ENCODE peak calls at places on chromosome 1, in four cellular contexts. L, D, A and S are unnamed samples.

GRCh38 chr1:56339786-56340465 is 239.4 kb downstream of the PLPP3 start:
- DNase-seq in A (no peak), L (no peak), D (no peak), S (no peak)

GRCh38 chr1:59125711-59126320 is 171.1 kb upstream of the FGGY start:
- DNase-seq in D (no peak), A (no peak), L (no peak), S (no peak)

GRCh38 chr1:24526940-24527542 is 24.4 kb downstream of the RCAN3 start:
- DNase-seq in D (no peak), A (peak), L (no peak), S (peak)

GRCh38 chr1:248174521-248174920 is at the start of gene OR2M2:
- DNase-seq in L (no peak), D (no peak), A (no peak), S (no peak)

GRCh38 chr1:117268926-117269378 is 58.2 kb upstream of the VTCN1 start:
- DNase-seq in L (no peak), D (no peak), A (no peak), S (no peak)

GRCh38 chr1:39089811-39090519 is 63.8 kb downstream of the NDUFS5 start:
- DNase-seq in D (no peak), A (no peak), L (no peak), S (no peak)

GRCh38 chr1:24972257-24973242 is 42.5 kb upstream of the RUNX3 start:
- DNase-seq in L (no peak), D (no peak), A (no peak), S (no peak)

GRCh38 chr1:154614887-154615286 is 6.9 kb upstream of the ADAR start:
- DNase-seq in A (no peak), D (no peak), L (no peak), S (no peak)

GRCh38 chr1:53729536-53730485 is 9.2 kb downstream of the GLIS1 start:
- DNase-seq in A (no peak), D (no peak), L (no peak), S (no peak)

GRCh38 chr1:229268505-229268904 is 2.4 kb upstream of the RAB4A start:
- DNase-seq in A (no peak), L (no peak), D (no peak), S (no peak)

GRCh38 chr1:16151200-16151708 is 4.6 kb downstream of the EPHA2 start:
- DNase-seq in A (peak), D (no peak), L (no peak), S (no peak)

DNA sequence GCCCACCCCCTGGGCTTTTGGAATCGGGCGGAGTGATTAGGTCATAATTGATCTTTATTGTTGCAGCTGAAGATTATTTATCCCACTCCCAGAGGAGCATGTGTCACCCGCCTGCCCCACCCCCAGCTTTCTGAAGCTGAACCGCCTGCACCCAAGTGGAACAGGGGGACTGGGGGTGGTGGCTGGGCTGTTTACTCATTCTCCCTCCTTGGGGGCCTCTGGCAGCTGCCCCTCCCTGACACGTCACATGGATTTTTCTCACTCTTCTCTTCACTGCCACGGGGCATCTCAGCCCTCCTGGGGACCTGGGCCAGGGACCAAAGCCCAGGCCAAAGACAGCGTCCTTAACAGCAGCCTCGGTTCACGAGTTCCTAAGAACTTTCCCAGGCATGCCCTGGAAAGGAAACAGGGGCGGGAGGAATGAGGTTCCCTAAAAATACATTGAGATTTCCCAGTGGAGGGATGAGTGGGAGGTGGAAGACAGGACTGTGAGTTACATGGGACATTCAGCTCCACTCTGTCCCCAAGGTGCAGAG is 31.6 kb upstream of the SOX13 start:
- DNase-seq in L (no peak), A (no peak), D (no peak), S (no peak)
- TF ChIP-seq TARDBP in L (no peak), A (no peak), D (no peak), S (no peak)

GRCh38 chr1:89607156-89607555 is 25.8 kb upstream of the LRRC8C start:
- DNase-seq in L (no peak), A (no peak), D (no peak), S (no peak)

GRCh38 chr1:89609781-89610456 is 23.0 kb upstream of the LRRC8C start:
- DNase-seq in L (no peak), A (no peak), D (peak), S (no peak)

GRCh38 chr1:89609339-89609725 is 23.6 kb upstream of the LRRC8C start:
- DNase-seq in D (no peak), A (no peak), L (no peak), S (no peak)

GRCh38 chr1:89607888-89608626 is 24.9 kb upstream of the LRRC8C start:
- DNase-seq in L (no peak), A (no peak), D (no peak), S (no peak)

GRCh38 chr1:89608627-89609338 is 24.1 kb upstream of the LRRC8C start:
- DNase-seq in A (no peak), D (no peak), L (no peak), S (no peak)
- TF ChIP-seq TARDBP in A (no peak), D (no peak), L (no peak), S (no peak)

GRCh38 chr1:235015291-235015990 is 113.2 kb downstream of the TOMM20 start:
- DNase-seq in A (no peak), L (peak), D (no peak), S (no peak)
- TF ChIP-seq TARDBP in A (no peak), L (no peak), D (no peak), S (no peak)

GRCh38 chr1:36420836-36421317 is 23.2 kb upstream of the LSM10 start:
- DNase-seq in D (peak), L (peak), A (peak), S (peak)
- TF ChIP-seq TARDBP in D (no peak), L (no peak), A (no peak), S (no peak)

GRCh38 chr1:109630081-109630880 is 10.6 kb downstream of the AMPD2 start:
- DNase-seq in A (peak), D (no peak), L (no peak), S (peak)
- TF ChIP-seq TARDBP in A (no peak), D (no peak), L (no peak), S (no peak)

DNA sequence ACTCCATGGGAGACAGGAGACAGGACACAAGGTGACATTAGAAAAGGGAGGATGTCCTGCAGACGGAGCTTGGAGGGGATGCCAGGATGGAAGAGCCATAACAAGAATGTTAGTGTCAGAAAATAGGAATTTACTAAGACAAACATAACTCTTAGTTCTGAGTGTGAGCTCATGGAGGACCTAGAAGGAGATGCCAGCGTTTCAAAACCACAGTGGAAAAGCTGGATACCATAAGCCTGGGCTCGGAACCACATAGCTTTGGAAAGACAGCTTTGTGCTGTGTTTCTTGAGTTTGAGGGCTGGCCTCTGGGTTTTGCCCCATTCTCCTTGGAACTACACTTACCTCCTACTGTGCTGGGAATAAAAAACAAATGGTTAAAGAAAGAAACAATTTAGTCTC is 128.4 kb downstream of the S1PR1 start:
- DNase-seq in D (no peak), A (no peak), L (no peak), S (no peak)
- TF ChIP-seq TARDBP in D (no peak), A (no peak), L (no peak), S (no peak)

DNA sequence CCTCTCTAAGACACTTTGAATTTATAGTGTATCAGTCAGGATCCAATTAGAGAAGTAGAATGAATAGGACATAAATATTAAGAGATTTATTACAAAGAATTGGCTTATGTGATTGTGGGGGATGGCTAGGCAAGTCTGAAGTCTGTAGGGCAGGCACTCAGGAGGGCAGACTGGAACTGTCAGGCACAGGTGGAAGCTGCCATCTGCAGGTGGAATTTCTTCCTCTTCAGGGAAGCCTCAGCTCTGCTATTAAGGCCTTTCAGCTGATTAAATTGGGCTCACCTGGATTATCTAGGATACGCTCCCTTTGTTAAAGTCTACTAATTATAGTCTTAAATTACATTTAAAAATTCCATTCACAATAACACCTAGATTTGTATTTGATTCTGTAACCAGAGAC is 92.0 kb upstream of the HAO2 start:
- DNase-seq in D (no peak), A (no peak), L (no peak), S (no peak)
- TF ChIP-seq TARDBP in D (no peak), A (no peak), L (no peak), S (no peak)

DNA sequence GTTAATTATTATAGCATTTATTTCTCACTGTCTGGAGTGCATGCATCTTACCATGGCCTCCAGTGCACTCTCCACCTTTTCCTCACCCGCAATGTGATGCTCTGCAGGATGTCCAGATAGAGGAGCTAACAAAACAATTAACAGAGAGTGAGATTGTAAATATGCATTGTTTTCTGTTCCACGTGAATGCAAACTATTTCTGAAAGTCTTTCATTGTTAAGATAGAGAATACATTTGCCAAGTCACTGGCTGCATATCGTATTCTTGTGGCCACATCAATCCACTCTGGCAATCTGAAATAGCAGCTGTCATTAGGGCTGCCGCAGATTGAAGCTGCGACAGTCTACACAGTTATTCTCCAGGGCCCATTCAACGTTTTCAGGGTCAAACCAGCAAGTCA is 143.8 kb downstream of the DUSP10 start:
- DNase-seq in D (no peak), A (no peak), L (no peak), S (no peak)
- TF ChIP-seq TARDBP in D (no peak), A (no peak), L (no peak), S (no peak)